ENCODE peak calls at places on chromosomes 4 and X, in ten cellular contexts. K is coronary artery, H is PC-3, D is progenitor cell of endocrine pancreas, A is RWPE1, L is fibroblast of villous mesenchyme, Q is A549, X is foreskin fibroblast, W is thoracic aorta, Y is AG04449. J is an unnamed sample.

GRCh38 chr4:7422098-7422897 is 12.4 kb downstream of the PSAPL1 start:
- DNase-seq in X (no peak), A (no peak), D (no peak), W (no peak), K (peak), H (no peak), Q (no peak), Y (no peak), L (no peak), J (no peak)

GRCh38 chrX:129193357-129193756 is 329.9 kb downstream of the SMARCA1 start:
- DNase-seq in Q (no peak), A (peak), W (no peak), X (no peak), K (no peak), D (no peak), H (peak), L (no peak), Y (no peak), J (no peak)

GRCh38 chr4:169716677-169717076 is 41.1 kb downstream of the HPF1 start:
- DNase-seq in Y (no peak), A (no peak), D (no peak), Q (no peak), L (no peak), K (no peak), X (no peak), W (no peak), H (peak), J (no peak)

GRCh38 chr4:1601852-1602525 is 82.1 kb downstream of the FAM53A start:
- DNase-seq in Q (no peak), Y (no peak), K (no peak), L (no peak), H (no peak), W (no peak), A (no peak), D (no peak), X (no peak), J (no peak)

GRCh38 chr4:170423137-170423536 is 333.4 kb upstream of the AADAT start:
- DNase-seq in Q (no peak), A (peak), K (no peak), W (no peak), X (peak), D (no peak), Y (peak), H (peak), L (peak), J (no peak)

GRCh38 chrX:136816970-136817369 is 36.2 kb upstream of the ARHGEF6 start:
- DNase-seq in A (no peak), Y (peak), D (no peak), K (no peak), X (peak), W (no peak), L (peak), Q (no peak), H (peak), J (no peak)

GRCh38 chrX:149881081-149881711 is at the start of gene MAGEA8:
- DNase-seq in X (no peak), Q (no peak), Y (no peak), D (no peak), K (no peak), H (no peak), L (no peak), W (no peak), A (no peak), J (no peak)

GRCh38 chrX:46912098-46912672 is at the start of gene JADE3:
- DNase-seq in Q (peak), D (peak), H (peak), A (peak), Y (no peak), L (peak), K (peak), X (peak), W (peak), J (peak)

GRCh38 chrX:107936434-107936730 is 45.8 kb downstream of the TEX13B start:
- DNase-seq in W (no peak), L (no peak), Y (no peak), D (no peak), A (peak), X (no peak), K (no peak), Q (no peak), H (no peak), J (no peak)

GRCh38 chr4:189002475-189002874 is 863.2 kb downstream of the TRIML1 start:
- DNase-seq in Y (no peak), A (no peak), W (no peak), L (no peak), D (no peak), Q (no peak), K (no peak), H (no peak), X (no peak), J (no peak)

GRCh38 chrX:7164174-7164573 is 16.2 kb upstream of the PUDP start:
- DNase-seq in Y (no peak), K (no peak), X (no peak), W (no peak), A (no peak), D (no peak), L (no peak), H (no peak), Q (no peak), J (no peak)

GRCh38 chrX:1398431-1399340 is 6.8 kb upstream of the SLC25A6 start:
- DNase-seq in L (no peak), K (no peak), A (no peak), Q (no peak), Y (no peak), W (no peak), D (no peak), H (no peak), X (no peak), J (no peak)

GRCh38 chr4:184613405-184613804 is 35.8 kb downstream of the CASP3 start:
- DNase-seq in Y (no peak), K (no peak), Q (no peak), W (no peak), D (no peak), H (no peak), A (no peak), X (no peak), L (no peak), J (no peak)

GRCh38 chr4:173520921-173521473 is 9.0 kb downstream of the HAND2 start:
- DNase-seq in A (no peak), Y (no peak), L (peak), Q (no peak), X (no peak), D (no peak), W (no peak), H (no peak), K (no peak), J (no peak)

GRCh38 chrX:118480172-118480571 is 15.4 kb upstream of the DOCK11 start:
- DNase-seq in X (no peak), A (no peak), D (no peak), W (no peak), H (no peak), Q (no peak), Y (no peak), K (no peak), L (peak), J (no peak)

GRCh38 chrX:69616520-69617203 is 749 bp downstream of the EDA start:
- DNase-seq in H (no peak), X (peak), W (no peak), D (peak), Q (no peak), L (no peak), A (no peak), Y (no peak), K (peak), J (no peak)

GRCh38 chrX:3743821-3744439 is 30.5 kb upstream of the PRKX start:
- DNase-seq in X (no peak), H (no peak), Q (no peak), A (no peak), Y (no peak), D (no peak), L (no peak), K (no peak), W (no peak), J (no peak)

DNA sequence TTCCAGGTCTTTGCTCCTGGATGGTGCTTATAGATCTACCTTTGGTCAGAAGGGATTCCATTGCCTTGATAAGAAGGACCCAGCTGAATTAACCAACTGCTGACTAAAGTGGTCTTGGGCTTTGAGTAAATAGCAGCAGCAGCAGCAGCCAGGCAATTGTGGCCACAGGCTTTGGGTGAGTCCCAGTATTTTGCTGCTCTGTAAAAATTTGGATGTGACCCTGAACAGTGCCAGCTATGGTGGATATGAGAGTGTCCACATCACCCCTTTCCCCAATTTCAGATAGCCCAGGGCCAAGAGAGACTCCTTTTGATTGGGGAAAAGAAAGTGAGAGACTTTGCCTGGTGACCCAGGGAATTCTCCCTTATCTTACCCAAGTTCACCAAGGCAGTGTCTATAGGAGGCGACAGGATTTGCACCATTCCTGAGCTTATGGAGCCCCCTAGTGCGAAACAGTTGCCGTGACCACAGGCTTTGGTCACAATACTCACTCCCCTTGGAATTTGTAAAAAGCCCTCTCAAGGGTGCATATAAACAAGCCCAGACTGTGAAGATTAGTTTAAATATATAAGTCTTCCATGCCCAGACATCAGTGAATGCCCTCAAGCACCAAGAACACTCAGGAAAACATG is 518.0 kb downstream of the TMA16 start:
- DNase-seq in X (no peak), H (peak), Q (no peak), K (no peak), Y (no peak), A (peak), W (no peak), D (peak), L (no peak), J (no peak)
- TF ChIP-seq CTCF in X (no peak), H (peak), Q (no peak), K (no peak), Y (no peak), A (peak), W (no peak), D (peak), L (no peak), J (no peak)

GRCh38 chr4:65083076-65083475 is 587.2 kb downstream of the EPHA5 start:
- DNase-seq in H (no peak), D (no peak), K (no peak), X (no peak), L (no peak), W (no peak), Y (no peak), Q (no peak), A (no peak), J (no peak)
- TF ChIP-seq CTCF in H (no peak), D (no peak), K (no peak), X (no peak), L (no peak), W (no peak), Y (no peak), Q (no peak), A (no peak), J (no peak)

DNA sequence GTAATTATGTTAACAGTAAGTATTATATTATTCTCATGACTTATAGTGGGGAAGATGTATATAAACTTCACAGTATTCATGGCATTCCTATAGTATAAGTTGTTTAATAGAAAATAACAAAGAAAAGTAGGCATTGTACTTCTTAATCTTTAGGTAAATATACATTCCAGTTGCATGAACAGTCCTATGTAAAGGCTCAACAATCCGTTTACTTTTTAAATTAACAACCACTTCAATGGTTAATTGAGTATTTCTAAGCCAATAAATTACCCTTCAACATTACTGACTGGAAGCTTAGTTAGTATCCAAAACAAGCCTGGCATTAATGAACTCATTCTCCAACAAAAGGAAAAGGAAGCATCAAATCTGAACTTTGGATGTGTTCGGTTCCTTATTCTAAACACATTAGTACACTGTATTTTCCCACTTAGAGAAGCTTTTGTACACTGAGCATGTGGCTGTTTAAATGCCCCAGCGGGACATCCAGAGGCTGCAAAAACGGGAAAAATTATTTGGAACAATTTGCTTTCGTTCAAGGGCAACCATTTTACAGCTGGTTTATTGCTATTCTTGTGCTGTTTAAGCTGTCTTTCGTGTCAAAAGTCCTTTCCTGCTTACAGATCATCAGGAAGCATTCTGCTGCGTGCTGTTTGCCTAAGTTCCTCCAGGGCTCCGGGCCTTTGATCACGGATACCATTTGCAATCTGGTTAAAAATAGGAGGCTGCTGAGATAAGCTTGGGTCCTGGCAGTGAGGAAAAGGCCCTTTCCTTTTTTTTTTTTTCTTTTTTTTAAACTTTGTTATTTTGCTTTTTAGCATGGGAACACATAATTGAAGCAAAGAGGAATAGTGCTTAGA is 460.3 kb downstream of the SPRY1 start:
- DNase-seq in D (no peak), A (no peak), Y (no peak), X (peak), W (no peak), L (peak), K (no peak), Q (peak), H (peak), J (no peak)
- TF ChIP-seq CTCF in D (peak), A (no peak), Y (no peak), X (no peak), W (peak), L (peak), K (no peak), Q (no peak), H (no peak), J (no peak)

GRCh38 chr4:73864365-73864764 is 4.8 kb upstream of the CXCL1 start:
- DNase-seq in H (peak), W (no peak), Q (no peak), K (no peak), L (no peak), D (no peak), X (no peak), A (peak), Y (no peak), J (no peak)
- TF ChIP-seq CTCF in H (peak), W (no peak), Q (peak), K (no peak), L (peak), D (peak), X (no peak), A (peak), Y (peak), J (no peak)

GRCh38 chr4:129046055-129046959 is 47.0 kb downstream of the SCLT1 start:
- DNase-seq in X (no peak), W (no peak), H (no peak), K (no peak), Y (no peak), A (no peak), L (no peak), D (no peak), Q (no peak), J (no peak)

DNA sequence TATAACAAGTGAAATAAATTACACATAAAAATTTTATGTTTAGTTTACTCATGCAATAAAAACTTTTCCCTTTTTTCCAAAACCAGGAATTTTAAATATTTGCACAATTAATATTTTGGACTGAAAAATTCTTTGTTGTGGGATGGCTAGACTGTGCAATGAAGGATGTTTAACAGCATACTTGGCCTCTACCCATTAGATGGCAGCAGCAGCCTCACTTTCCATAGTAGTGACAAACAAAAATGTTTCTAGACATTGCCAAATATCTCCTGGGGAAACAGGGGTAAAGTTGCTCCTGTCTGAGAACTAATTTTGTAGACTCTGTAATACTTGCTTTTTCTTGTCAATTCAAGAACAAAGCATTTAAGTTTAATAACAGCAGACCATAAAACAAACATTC is 49.8 kb downstream of the SCLT1 start:
- DNase-seq in A (no peak), Q (no peak), K (no peak), L (peak), Y (peak), X (peak), H (peak), D (no peak), W (no peak), J (no peak)
- TF ChIP-seq CTCF in A (no peak), Q (no peak), K (no peak), L (peak), Y (no peak), X (peak), H (peak), D (peak), W (no peak), J (no peak)

GRCh38 chr4:138053601-138054322 is 188.4 kb downstream of the SLC7A11 start:
- DNase-seq in K (no peak), L (peak), X (peak), Q (peak), H (peak), D (no peak), A (peak), Y (peak), W (peak), J (no peak)

GRCh38 chr4:138047290-138047689 is 194.9 kb downstream of the SLC7A11 start:
- DNase-seq in A (no peak), X (no peak), Y (no peak), K (no peak), L (no peak), Q (no peak), W (no peak), D (no peak), H (no peak), J (no peak)

GRCh38 chr4:138049350-138049749 is 192.8 kb downstream of the SLC7A11 start:
- DNase-seq in D (no peak), W (no peak), X (no peak), H (peak), K (no peak), A (no peak), Q (no peak), L (peak), Y (no peak), J (no peak)

GRCh38 chr4:138051157-138051556 is 191.0 kb downstream of the SLC7A11 start:
- DNase-seq in L (no peak), H (peak), X (peak), A (no peak), K (no peak), Q (no peak), D (no peak), Y (no peak), W (no peak), J (no peak)

DNA sequence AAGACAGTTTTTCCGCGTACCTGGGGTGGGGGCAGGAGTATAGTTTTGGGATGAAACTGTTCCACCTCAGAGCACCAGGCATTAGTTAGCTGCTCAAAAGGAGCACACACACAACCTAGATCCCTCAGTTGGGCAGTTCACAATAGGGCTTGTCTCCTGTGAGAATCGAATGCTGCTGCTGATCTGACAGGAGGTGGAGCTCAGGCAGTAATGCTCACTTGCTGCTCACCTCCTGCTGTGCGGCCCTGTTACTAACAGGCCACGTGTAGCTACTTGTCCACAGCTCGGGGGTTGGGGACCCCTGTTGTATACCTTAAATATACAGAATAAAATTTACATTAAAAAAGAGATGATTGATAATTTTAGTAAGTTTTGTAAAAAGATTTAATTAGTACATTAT is 191.5 kb downstream of the SLC7A11 start:
- DNase-seq in X (no peak), Y (no peak), H (no peak), K (no peak), Q (no peak), L (no peak), D (no peak), A (no peak), W (no peak), J (no peak)
- TF ChIP-seq CTCF in X (no peak), Y (no peak), H (no peak), K (no peak), Q (no peak), L (no peak), D (no peak), A (no peak), W (no peak), J (no peak)

DNA sequence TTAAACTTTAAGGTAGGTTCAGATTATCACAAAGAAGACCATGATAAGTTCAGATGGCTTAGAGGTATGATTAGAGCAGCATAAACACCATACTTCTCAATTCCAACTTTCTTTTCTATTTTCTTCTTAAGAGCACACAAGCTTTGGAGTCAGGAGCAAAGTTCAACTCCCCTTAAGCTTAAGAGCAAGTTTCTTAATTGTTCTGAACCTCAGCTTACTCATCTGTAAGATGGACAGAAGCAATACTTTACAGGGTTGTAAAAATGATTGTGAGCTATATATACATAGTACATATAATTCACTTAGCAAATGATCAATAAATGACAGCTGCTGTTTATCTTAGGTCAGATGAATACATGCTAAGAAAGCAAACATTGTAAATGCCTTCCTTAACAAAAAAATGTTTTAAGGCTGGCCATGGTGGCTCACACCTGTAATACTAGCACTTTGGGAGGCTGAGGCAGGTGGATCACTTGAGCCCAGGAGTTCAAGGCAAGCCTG is 25.0 kb upstream of the RPS3A start:
- DNase-seq in X (no peak), W (no peak), H (no peak), K (no peak), L (no peak), D (no peak), Q (no peak), Y (no peak), A (no peak), J (no peak)
- TF ChIP-seq CTCF in X (no peak), W (no peak), H (no peak), K (no peak), L (no peak), D (no peak), Q (no peak), Y (no peak), A (no peak), J (no peak)

GRCh38 chr4:161564230-161564834 is 599.5 kb downstream of the FSTL5 start:
- DNase-seq in D (no peak), Y (no peak), Q (no peak), H (peak), A (no peak), L (peak), X (peak), W (no peak), K (no peak), J (no peak)
- TF ChIP-seq CTCF in D (peak), Y (no peak), Q (peak), H (peak), A (peak), L (no peak), X (no peak), W (no peak), K (no peak), J (no peak)

J was measured in natural killer cell.